ENCODE peak calls at places on chromosomes 2 and 18, in four cellular contexts. P is AG04450, V is Peyer's patch, I is GM13976. K is an unnamed sample.

GRCh38 chr2:38653715-38654494 is 12.0 kb upstream of the GALM start:
- DNase-seq in I (no peak), V (no peak), P (no peak), K (peak)

GRCh38 chr2:28752608-28752984 is 966 bp downstream of the PPP1CB start:
- DNase-seq in V (no peak), I (no peak), P (no peak), K (no peak)

GRCh38 chr2:132484144-132484543 is 67.5 kb downstream of the GPR39 start:
- DNase-seq in I (no peak), V (no peak), P (no peak), K (no peak)

GRCh38 chr2:162244559-162245031 is 1.4 kb upstream of the FAP start:
- DNase-seq in P (no peak), V (no peak), I (no peak), K (no peak)

GRCh38 chr2:29723255-29724001 is 198.0 kb downstream of the ALK start:
- DNase-seq in V (no peak), I (peak), P (no peak), K (no peak)

GRCh38 chr2:174145827-174146226 is 102.5 kb downstream of the OLA1 start:
- DNase-seq in P (no peak), V (no peak), I (no peak), K (no peak)

GRCh38 chr2:30235008-30235655 is 3.8 kb downstream of the LBH start:
- DNase-seq in I (no peak), V (no peak), P (no peak), K (peak)

GRCh38 chr2:134314202-134314601 is 60.3 kb downstream of the MGAT5 start:
- DNase-seq in P (no peak), V (no peak), I (no peak), K (no peak)

GRCh38 chr2:165833156-165833555 is 39.1 kb upstream of the GALNT3 start:
- DNase-seq in I (no peak), P (peak), V (no peak), K (no peak)

GRCh38 chr2:138090330-138090729 is 126.1 kb downstream of the HNMT start:
- DNase-seq in V (no peak), P (no peak), I (peak), K (no peak)

DNA sequence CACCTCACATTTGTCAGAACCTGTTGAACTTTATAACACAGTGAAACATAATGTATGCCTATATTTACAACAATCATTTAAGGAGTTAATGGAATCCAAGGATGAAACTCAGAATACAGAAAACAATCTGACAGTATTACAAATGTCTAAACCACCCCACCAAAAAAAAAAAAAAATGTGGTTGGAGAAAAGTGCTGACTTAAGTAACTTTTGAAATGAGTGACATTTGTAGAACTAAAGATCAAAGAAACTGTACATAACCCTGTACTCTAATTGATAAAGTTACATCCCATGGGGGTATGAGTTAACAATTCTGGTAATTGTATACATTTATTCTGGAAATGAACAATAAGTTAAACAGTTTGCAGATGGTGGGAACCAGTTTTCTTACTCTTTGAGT is 372.1 kb upstream of the TMEFF2 start:
- DNase-seq in V (no peak), I (no peak), P (no peak), K (no peak)
- TF ChIP-seq CTCF in V (no peak), I (no peak), P (no peak), K (no peak)

GRCh38 chr2:35871672-35872071 is 483.9 kb upstream of the CRIM1 start:
- DNase-seq in I (no peak), P (no peak), V (no peak), K (no peak)

DNA sequence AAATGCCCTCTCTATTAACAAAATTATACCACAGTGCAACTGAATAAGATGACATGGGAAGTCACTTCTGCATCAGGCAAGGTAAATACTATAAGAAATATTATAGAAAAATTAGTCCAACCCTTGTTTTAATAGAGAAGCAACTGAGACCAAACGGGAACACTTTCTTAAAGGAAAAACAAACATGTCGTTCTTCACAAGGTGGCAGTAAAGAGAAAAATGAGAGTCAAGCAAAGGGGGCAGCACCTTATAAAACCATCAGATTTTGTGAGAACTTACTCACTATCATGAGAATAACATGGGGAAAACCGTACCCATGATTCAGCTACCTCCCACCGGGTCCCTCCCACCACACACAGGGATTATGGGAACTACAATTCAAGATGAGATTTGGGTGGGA is 481.7 kb upstream of the CRIM1 start:
- DNase-seq in P (no peak), V (no peak), I (no peak), K (no peak)
- TF ChIP-seq CTCF in P (no peak), V (no peak), I (no peak), K (no peak)

GRCh38 chr2:219031005-219031738 is 10.1 kb downstream of the CFAP65 start:
- DNase-seq in V (no peak), P (no peak), I (no peak), K (no peak)
- TF ChIP-seq CTCF in V (no peak), P (no peak), I (no peak), K (no peak)

DNA sequence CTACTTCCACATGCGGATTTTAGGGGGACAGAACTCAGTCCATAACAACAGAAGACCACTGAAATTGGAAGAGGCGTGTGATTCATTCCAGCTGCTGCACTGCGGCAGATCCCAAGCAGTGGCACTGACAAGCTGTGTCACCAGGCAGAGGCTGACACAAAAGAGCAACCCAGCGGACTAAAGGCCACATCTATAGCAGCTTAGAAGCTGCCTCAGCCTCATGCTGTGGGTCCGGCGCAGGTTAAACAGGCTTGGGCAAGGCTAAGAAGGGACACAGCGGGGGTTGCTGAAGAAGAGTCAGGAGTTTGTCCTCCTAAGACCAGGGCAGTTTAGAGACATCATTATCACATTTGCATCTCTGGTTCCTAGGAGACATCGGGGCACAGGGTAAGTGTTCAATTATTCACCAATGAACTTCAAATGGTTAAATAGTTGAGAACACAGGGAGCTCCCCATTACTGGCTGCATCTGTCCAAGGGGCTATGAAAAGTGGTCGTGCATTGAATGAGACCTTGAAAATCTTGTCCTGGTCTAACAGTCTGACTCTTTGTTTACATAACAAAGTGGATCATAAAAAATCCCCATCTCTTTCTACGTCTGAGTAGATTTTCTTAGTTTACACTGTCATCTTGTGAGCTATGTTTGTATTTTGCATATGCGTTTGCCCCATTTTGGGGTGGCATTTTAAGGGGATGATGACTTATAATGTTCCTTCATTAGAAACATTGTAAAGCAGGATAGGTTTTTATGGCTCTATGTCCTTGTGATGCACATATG is 162.3 kb upstream of the TRIB2 start:
- DNase-seq in P (no peak), I (no peak), V (no peak), K (no peak)
- TF ChIP-seq CTCF in P (no peak), I (no peak), V (no peak), K (no peak)

DNA sequence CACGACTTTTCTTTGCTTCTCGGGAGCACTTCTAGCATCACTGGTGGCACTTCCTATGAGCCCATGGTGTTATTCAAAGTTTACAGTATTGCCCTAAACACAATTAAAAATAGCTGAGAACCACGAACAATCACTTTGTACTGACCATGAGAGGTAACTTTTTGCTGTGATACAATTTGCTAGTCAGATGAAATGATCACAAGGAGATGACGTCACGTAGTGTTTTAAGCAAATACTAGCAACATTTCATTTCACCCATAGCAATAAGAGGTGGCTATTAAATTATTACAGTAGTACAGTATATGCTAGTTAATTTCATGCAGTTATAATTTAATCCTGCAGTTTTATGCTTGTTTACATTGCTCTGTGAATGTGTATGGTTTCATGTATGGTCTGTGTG is 108.9 kb upstream of the DOK6 start:
- DNase-seq in P (no peak), V (no peak), I (no peak), K (no peak)
- TF ChIP-seq CTCF in P (no peak), V (no peak), I (no peak), K (no peak)

DNA sequence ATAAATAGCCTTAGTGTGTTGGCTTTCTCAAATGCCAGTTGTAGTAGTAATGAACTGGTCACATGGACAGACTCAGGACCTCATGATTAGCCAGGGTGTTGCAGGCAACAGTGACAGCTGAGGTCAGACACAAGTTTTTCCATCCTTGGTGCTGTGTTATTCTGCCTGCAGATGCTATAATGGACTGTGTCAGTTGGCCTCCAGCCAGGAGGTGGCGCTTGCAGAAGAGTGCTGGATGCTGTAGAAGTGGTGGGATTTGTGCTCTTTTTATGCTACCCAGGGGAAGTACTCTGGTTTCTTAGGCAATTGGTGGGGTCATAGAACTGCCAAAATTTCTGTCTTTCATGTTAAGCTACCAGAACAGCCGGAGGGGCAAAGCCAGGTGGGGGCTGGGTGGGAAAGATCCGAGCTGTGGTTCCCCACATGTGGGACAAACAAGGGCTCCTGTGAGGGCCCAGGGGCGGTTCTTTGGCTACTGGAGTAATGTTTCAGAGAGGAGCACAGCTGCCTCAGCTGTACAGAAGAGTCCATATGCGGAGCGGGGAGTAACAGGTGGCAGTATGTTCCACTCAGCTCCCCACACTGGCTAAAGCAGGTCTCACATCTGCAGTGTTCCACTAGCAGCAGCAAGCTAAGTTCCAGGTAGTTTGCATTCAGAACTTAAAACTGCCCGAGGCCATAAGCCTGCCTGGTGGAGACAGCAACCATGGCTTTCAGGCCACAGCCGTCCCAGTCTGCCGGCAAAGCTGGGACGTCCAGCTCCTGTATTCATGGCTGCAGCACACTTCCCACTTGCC is 104.4 kb downstream of the GULP1 start:
- DNase-seq in V (no peak), P (no peak), I (no peak), K (no peak)
- TF ChIP-seq CTCF in V (no peak), P (no peak), I (no peak), K (no peak)

DNA sequence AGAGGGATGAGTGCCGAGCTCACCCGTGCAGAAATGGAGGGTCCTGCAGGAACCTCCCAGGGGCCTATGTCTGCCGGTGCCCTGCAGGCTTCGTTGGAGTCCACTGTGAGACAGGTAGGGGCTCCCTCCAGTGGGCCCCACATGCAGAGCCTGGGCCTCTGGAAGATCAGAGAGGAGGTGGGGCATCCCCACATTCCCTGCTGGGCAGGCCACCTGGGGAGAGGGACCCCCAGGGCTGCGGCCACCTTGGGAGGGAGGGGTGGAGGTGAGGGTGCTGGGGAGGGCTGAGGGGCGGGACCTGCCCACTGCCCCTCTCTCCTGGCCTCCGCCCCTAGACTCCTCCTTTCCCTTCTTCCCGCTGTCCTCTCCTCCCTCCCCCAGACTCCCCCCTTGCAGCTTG is 38.5 kb downstream of the MTERF4 start:
- DNase-seq in I (peak), V (no peak), P (no peak), K (no peak)
- TF ChIP-seq CTCF in I (no peak), V (no peak), P (no peak), K (no peak)

GRCh38 chr2:66587216-66587615 is 152.3 kb downstream of the MEIS1 start:
- DNase-seq in P (no peak), V (no peak), I (no peak), K (no peak)
- TF ChIP-seq CTCF in P (peak), V (peak), I (no peak), K (no peak)

DNA sequence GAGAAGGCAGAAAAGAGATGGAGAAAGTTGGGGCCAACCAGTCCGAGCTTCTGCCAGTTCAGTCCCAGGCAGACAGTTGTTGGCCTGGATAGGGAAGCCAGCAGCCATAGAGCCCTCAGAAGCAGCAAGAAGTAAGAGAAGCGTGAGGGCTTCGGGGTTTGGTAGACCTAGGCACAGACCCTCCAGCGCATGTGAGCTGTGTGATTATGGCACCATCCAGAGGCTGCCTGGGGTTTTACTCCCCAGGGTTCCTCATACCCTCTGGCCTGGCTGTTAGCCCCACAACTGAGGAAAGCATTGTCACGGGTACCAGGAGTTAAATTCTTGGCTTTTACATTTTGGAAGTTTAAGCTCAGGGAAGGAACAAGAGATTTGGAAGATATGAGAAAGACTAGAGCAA is 93.7 kb upstream of the RAB6C start:
- DNase-seq in V (no peak), I (no peak), P (no peak), K (no peak)
- TF ChIP-seq CTCF in V (no peak), I (no peak), P (no peak), K (no peak)

GRCh38 chr2:114762986-114763385 is 320.5 kb downstream of the DPP10 start:
- DNase-seq in I (no peak), V (no peak), P (no peak), K (no peak)
- TF ChIP-seq CTCF in I (no peak), V (no peak), P (no peak), K (no peak)